ENCODE peak calls at places on chromosome 18, in ten cellular contexts. One of them, this sample, is unnamed.

GRCh38 chr18:38909972-38910371 is 1344.4 kb upstream of the CELF4 start:
- ATAC-seq in pancreas: no peak
- ATAC-seq in CD4-positive, CD25-positive, alpha-beta regulatory T cell: no peak
- ATAC-seq in left lung: peak; percentile 62
- ATAC-seq in stimulated activated effector memory CD8-positive, alpha-beta T cell treated with anti-CD3 and anti-CD28 coated beads, Interleukin-12 subunit alpha, Interleukin-12 subunit beta, amount 100 ng/mL, for 72 hours: no peak
- ATAC-seq in Right ventricle myocardium superior: no peak
- ATAC-seq in T-helper 17 cell: no peak
- ATAC-seq in lower lobe of right lung: no peak
- ATAC-seq in foreskin keratinocyte: peak; percentile 79
- ATAC-seq in activated CD8-positive, alpha-beta T cell treated with anti-CD3 and anti-CD28 coated beads, Interleukin-2, amount 10 ng/mL, durations not matched to agents 7 days and 5 days: no peak
- ATAC-seq in this sample: no peak

GRCh38 chr18:31711365-31712035 is 27.1 kb upstream of the B4GALT6 start:
- ATAC-seq in pancreas: no peak
- ATAC-seq in CD4-positive, CD25-positive, alpha-beta regulatory T cell: no peak
- ATAC-seq in left lung: no peak
- ATAC-seq in stimulated activated effector memory CD8-positive, alpha-beta T cell treated with anti-CD3 and anti-CD28 coated beads, Interleukin-12 subunit alpha, Interleukin-12 subunit beta, amount 100 ng/mL, for 72 hours: no peak
- ATAC-seq in Right ventricle myocardium superior: no peak
- ATAC-seq in T-helper 17 cell: no peak
- ATAC-seq in lower lobe of right lung: no peak
- ATAC-seq in foreskin keratinocyte: no peak
- ATAC-seq in activated CD8-positive, alpha-beta T cell treated with anti-CD3 and anti-CD28 coated beads, Interleukin-2, amount 10 ng/mL, durations not matched to agents 7 days and 5 days: no peak
- ATAC-seq in this sample: no peak

GRCh38 chr18:46939998-46940571 is 22.7 kb downstream of the KATNAL2 start:
- ATAC-seq in pancreas: no peak
- ATAC-seq in CD4-positive, CD25-positive, alpha-beta regulatory T cell: no peak
- ATAC-seq in left lung: no peak
- ATAC-seq in stimulated activated effector memory CD8-positive, alpha-beta T cell treated with anti-CD3 and anti-CD28 coated beads, Interleukin-12 subunit alpha, Interleukin-12 subunit beta, amount 100 ng/mL, for 72 hours: no peak
- ATAC-seq in Right ventricle myocardium superior: no peak
- ATAC-seq in T-helper 17 cell: no peak
- ATAC-seq in lower lobe of right lung: no peak
- ATAC-seq in foreskin keratinocyte: no peak
- ATAC-seq in activated CD8-positive, alpha-beta T cell treated with anti-CD3 and anti-CD28 coated beads, Interleukin-2, amount 10 ng/mL, durations not matched to agents 7 days and 5 days: no peak
- ATAC-seq in this sample: no peak

GRCh38 chr18:67517224-67517765 is 775 bp upstream of the DSEL start:
- ATAC-seq in pancreas: peak; percentile 11
- ATAC-seq in CD4-positive, CD25-positive, alpha-beta regulatory T cell: no peak
- ATAC-seq in left lung: peak; percentile 56
- ATAC-seq in stimulated activated effector memory CD8-positive, alpha-beta T cell treated with anti-CD3 and anti-CD28 coated beads, Interleukin-12 subunit alpha, Interleukin-12 subunit beta, amount 100 ng/mL, for 72 hours: no peak
- ATAC-seq in Right ventricle myocardium superior: peak; percentile 70
- ATAC-seq in T-helper 17 cell: no peak
- ATAC-seq in lower lobe of right lung: peak; percentile 61
- ATAC-seq in foreskin keratinocyte: no peak
- ATAC-seq in activated CD8-positive, alpha-beta T cell treated with anti-CD3 and anti-CD28 coated beads, Interleukin-2, amount 10 ng/mL, durations not matched to agents 7 days and 5 days: no peak
- ATAC-seq in this sample: no peak

GRCh38 chr18:1663879-1664705 is 759.4 kb downstream of the ADCYAP1 start:
- ATAC-seq in pancreas: peak; percentile 70
- ATAC-seq in CD4-positive, CD25-positive, alpha-beta regulatory T cell: no peak
- ATAC-seq in left lung: peak; percentile 82
- ATAC-seq in stimulated activated effector memory CD8-positive, alpha-beta T cell treated with anti-CD3 and anti-CD28 coated beads, Interleukin-12 subunit alpha, Interleukin-12 subunit beta, amount 100 ng/mL, for 72 hours: no peak
- ATAC-seq in Right ventricle myocardium superior: peak; percentile 20
- ATAC-seq in T-helper 17 cell: no peak
- ATAC-seq in lower lobe of right lung: peak; percentile 80
- ATAC-seq in foreskin keratinocyte: no peak
- ATAC-seq in activated CD8-positive, alpha-beta T cell treated with anti-CD3 and anti-CD28 coated beads, Interleukin-2, amount 10 ng/mL, durations not matched to agents 7 days and 5 days: no peak
- ATAC-seq in this sample: no peak

GRCh38 chr18:424869-425138 is 75.7 kb downstream of the COLEC12 start:
- ATAC-seq in pancreas: no peak
- ATAC-seq in CD4-positive, CD25-positive, alpha-beta regulatory T cell: no peak
- ATAC-seq in left lung: no peak
- ATAC-seq in stimulated activated effector memory CD8-positive, alpha-beta T cell treated with anti-CD3 and anti-CD28 coated beads, Interleukin-12 subunit alpha, Interleukin-12 subunit beta, amount 100 ng/mL, for 72 hours: no peak
- ATAC-seq in Right ventricle myocardium superior: no peak
- ATAC-seq in T-helper 17 cell: no peak
- ATAC-seq in lower lobe of right lung: no peak
- ATAC-seq in foreskin keratinocyte: no peak
- ATAC-seq in activated CD8-positive, alpha-beta T cell treated with anti-CD3 and anti-CD28 coated beads, Interleukin-2, amount 10 ng/mL, durations not matched to agents 7 days and 5 days: no peak
- ATAC-seq in this sample: peak; percentile 47

GRCh38 chr18:7567487-7568425 is 640 bp downstream of the PTPRM start:
- ATAC-seq in pancreas: peak; percentile 46
- ATAC-seq in CD4-positive, CD25-positive, alpha-beta regulatory T cell: peak; percentile 5
- ATAC-seq in left lung: peak; percentile 24
- ATAC-seq in stimulated activated effector memory CD8-positive, alpha-beta T cell treated with anti-CD3 and anti-CD28 coated beads, Interleukin-12 subunit alpha, Interleukin-12 subunit beta, amount 100 ng/mL, for 72 hours: peak; percentile 43
- ATAC-seq in Right ventricle myocardium superior: peak; percentile 38
- ATAC-seq in T-helper 17 cell: peak; percentile 27
- ATAC-seq in lower lobe of right lung: peak; percentile 58
- ATAC-seq in foreskin keratinocyte: peak; percentile 55
- ATAC-seq in activated CD8-positive, alpha-beta T cell treated with anti-CD3 and anti-CD28 coated beads, Interleukin-2, amount 10 ng/mL, durations not matched to agents 7 days and 5 days: peak; percentile 14
- ATAC-seq in this sample: peak; percentile 34

GRCh38 chr18:21762181-21762772 is 21.7 kb downstream of the MIB1 start:
- ATAC-seq in pancreas: no peak
- ATAC-seq in CD4-positive, CD25-positive, alpha-beta regulatory T cell: no peak
- ATAC-seq in left lung: no peak
- ATAC-seq in stimulated activated effector memory CD8-positive, alpha-beta T cell treated with anti-CD3 and anti-CD28 coated beads, Interleukin-12 subunit alpha, Interleukin-12 subunit beta, amount 100 ng/mL, for 72 hours: no peak
- ATAC-seq in Right ventricle myocardium superior: no peak
- ATAC-seq in T-helper 17 cell: no peak
- ATAC-seq in lower lobe of right lung: no peak
- ATAC-seq in foreskin keratinocyte: no peak
- ATAC-seq in activated CD8-positive, alpha-beta T cell treated with anti-CD3 and anti-CD28 coated beads, Interleukin-2, amount 10 ng/mL, durations not matched to agents 7 days and 5 days: no peak
- ATAC-seq in this sample: no peak

GRCh38 chr18:36706313-36706881 is 122.4 kb downstream of the TPGS2 start:
- ATAC-seq in pancreas: no peak
- ATAC-seq in CD4-positive, CD25-positive, alpha-beta regulatory T cell: no peak
- ATAC-seq in left lung: no peak
- ATAC-seq in stimulated activated effector memory CD8-positive, alpha-beta T cell treated with anti-CD3 and anti-CD28 coated beads, Interleukin-12 subunit alpha, Interleukin-12 subunit beta, amount 100 ng/mL, for 72 hours: no peak
- ATAC-seq in Right ventricle myocardium superior: no peak
- ATAC-seq in T-helper 17 cell: no peak
- ATAC-seq in lower lobe of right lung: no peak
- ATAC-seq in foreskin keratinocyte: no peak
- ATAC-seq in activated CD8-positive, alpha-beta T cell treated with anti-CD3 and anti-CD28 coated beads, Interleukin-2, amount 10 ng/mL, durations not matched to agents 7 days and 5 days: no peak
- ATAC-seq in this sample: no peak

GRCh38 chr18:33802955-33803354 is 224.9 kb downstream of the ASXL3 start:
- ATAC-seq in pancreas: peak; percentile 99
- ATAC-seq in CD4-positive, CD25-positive, alpha-beta regulatory T cell: no peak
- ATAC-seq in left lung: peak; percentile 82
- ATAC-seq in stimulated activated effector memory CD8-positive, alpha-beta T cell treated with anti-CD3 and anti-CD28 coated beads, Interleukin-12 subunit alpha, Interleukin-12 subunit beta, amount 100 ng/mL, for 72 hours: no peak
- ATAC-seq in Right ventricle myocardium superior: no peak
- ATAC-seq in T-helper 17 cell: no peak
- ATAC-seq in lower lobe of right lung: peak; percentile 49
- ATAC-seq in foreskin keratinocyte: no peak
- ATAC-seq in activated CD8-positive, alpha-beta T cell treated with anti-CD3 and anti-CD28 coated beads, Interleukin-2, amount 10 ng/mL, durations not matched to agents 7 days and 5 days: no peak
- ATAC-seq in this sample: no peak